ENCODE peak calls at places on chromosomes 11 and 22, in seven cellular contexts. X is neuronal stem cell, Z is mesendoderm, Q is IMR-90, J is H9, O is trophoblast cell, G is mesenchymal stem cell. S is an unnamed sample.

GRCh38 chr22:40651563-40652501 is 15.3 kb upstream of the MRTFA start:
- DNase-seq in Q (peak; percentile 100), G (peak; percentile 100), O (peak; percentile 99), X (no peak), J (peak; percentile 86), Z (peak; percentile 97), S (peak; percentile 58)

GRCh38 chr22:19825904-19826618 is 28.6 kb downstream of the GNB1L start:
- DNase-seq in G (no peak), X (no peak), Q (no peak), Z (no peak), O (no peak), J (no peak), S (no peak)

GRCh38 chr22:26671317-26672059 is 14.1 kb downstream of the MIAT start:
- DNase-seq in J (no peak), Q (no peak), O (no peak), G (no peak), Z (no peak), X (no peak), S (no peak)

GRCh38 chr11:44542372-44542771 is 23.1 kb upstream of the CD82 start:
- DNase-seq in O (peak; percentile 23), Q (no peak), X (no peak), Z (peak; percentile 51), G (no peak), J (no peak), S (no peak)

GRCh38 chr11:78622666-78623065 is 48.0 kb upstream of the NARS2 start:
- DNase-seq in X (no peak), G (no peak), Q (no peak), Z (no peak), O (no peak), J (no peak), S (no peak)

GRCh38 chr22:44572414-44573207 is 74.6 kb upstream of the RTL6 start:
- DNase-seq in Z (no peak), G (no peak), J (no peak), Q (no peak), O (no peak), X (no peak), S (no peak)

GRCh38 chr11:44766112-44766971 is 39.6 kb downstream of the TSPAN18 start:
- DNase-seq in O (no peak), Q (peak; percentile 93), G (peak; percentile 94), X (no peak), Z (peak; percentile 79), J (peak; percentile 22), S (peak; percentile 38)

GRCh38 chr11:133157180-133157579 is 375.1 kb downstream of the OPCML start:
- DNase-seq in O (no peak), Q (no peak), Z (peak; percentile 62), X (no peak), G (no peak), J (peak; percentile 72), S (no peak)

GRCh38 chr11:1498262-1498661 is 11.7 kb upstream of the MOB2 start:
- DNase-seq in J (no peak), O (no peak), Z (no peak), Q (no peak), G (no peak), X (no peak), S (no peak)

GRCh38 chr11:77278595-77279506 is 22.6 kb downstream of the GDPD4 start:
- DNase-seq in G (peak; percentile 24), Z (no peak), O (peak; percentile 7), J (no peak), X (no peak), Q (peak; percentile 70), S (no peak)

GRCh38 chr11:7545611-7546010 is 31.8 kb downstream of the PPFIBP2 start:
- DNase-seq in G (no peak), Q (no peak), Z (no peak), X (no peak), J (no peak), O (no peak), S (no peak)

GRCh38 chr22:24593810-24594568 is 1.1 kb upstream of the LRRC75B start:
- DNase-seq in G (no peak), X (no peak), Q (no peak), Z (no peak), O (no peak), J (no peak), S (no peak)

GRCh38 chr11:47415091-47415854 is 6.9 kb downstream of the SLC39A13 start:
- DNase-seq in J (no peak), X (no peak), Q (no peak), O (no peak), Z (no peak), G (no peak), S (no peak)

GRCh38 chr22:22902247-22902962 is 14.8 kb downstream of the IGLL5 start:
- DNase-seq in G (no peak), X (no peak), Q (no peak), J (no peak), O (no peak), Z (no peak), S (no peak)
- H3K4ac ChIP-seq in G (no peak overlapping the region), X (no peak overlapping the region), Q (no peak overlapping the region), J (no peak overlapping the region), O (no peak overlapping the region), Z (no peak overlapping the region), S (no peak overlapping the region)

GRCh38 chr11:129976371-129976770 is 26.3 kb downstream of the PRDM10 start:
- DNase-seq in G (no peak), Q (no peak), O (no peak), Z (no peak), X (no peak), J (no peak), S (no peak)
- H3K4ac ChIP-seq in G (no peak overlapping the region), Q (no peak overlapping the region), O (no peak overlapping the region), Z (no peak overlapping the region), X (no peak overlapping the region), J (no peak overlapping the region), S (no peak overlapping the region)

GRCh38 chr22:39214006-39214382 is 30.8 kb downstream of the PDGFB start:
- DNase-seq in G (no peak), O (peak; percentile 37), Z (no peak), Q (no peak), X (no peak), J (no peak), S (no peak)

GRCh38 chr22:39215070-39215396 is 29.7 kb downstream of the PDGFB start:
- DNase-seq in G (no peak), Q (no peak), O (no peak), J (no peak), Z (no peak), X (no peak), S (peak; percentile 50)

GRCh38 chr22:39215430-39216142 is 29.2 kb downstream of the PDGFB start:
- DNase-seq in X (no peak), Z (peak; percentile 64), J (peak; percentile 71), O (peak; percentile 28), Q (no peak), G (no peak), S (no peak)

GRCh38 chr22:39214383-39215069 is 30.3 kb downstream of the PDGFB start:
- DNase-seq in Z (peak; percentile 91), Q (peak; percentile 36), G (peak; percentile 20), X (peak; percentile 45), O (peak; percentile 95), J (peak; percentile 82), S (peak; percentile 57)

DNA sequence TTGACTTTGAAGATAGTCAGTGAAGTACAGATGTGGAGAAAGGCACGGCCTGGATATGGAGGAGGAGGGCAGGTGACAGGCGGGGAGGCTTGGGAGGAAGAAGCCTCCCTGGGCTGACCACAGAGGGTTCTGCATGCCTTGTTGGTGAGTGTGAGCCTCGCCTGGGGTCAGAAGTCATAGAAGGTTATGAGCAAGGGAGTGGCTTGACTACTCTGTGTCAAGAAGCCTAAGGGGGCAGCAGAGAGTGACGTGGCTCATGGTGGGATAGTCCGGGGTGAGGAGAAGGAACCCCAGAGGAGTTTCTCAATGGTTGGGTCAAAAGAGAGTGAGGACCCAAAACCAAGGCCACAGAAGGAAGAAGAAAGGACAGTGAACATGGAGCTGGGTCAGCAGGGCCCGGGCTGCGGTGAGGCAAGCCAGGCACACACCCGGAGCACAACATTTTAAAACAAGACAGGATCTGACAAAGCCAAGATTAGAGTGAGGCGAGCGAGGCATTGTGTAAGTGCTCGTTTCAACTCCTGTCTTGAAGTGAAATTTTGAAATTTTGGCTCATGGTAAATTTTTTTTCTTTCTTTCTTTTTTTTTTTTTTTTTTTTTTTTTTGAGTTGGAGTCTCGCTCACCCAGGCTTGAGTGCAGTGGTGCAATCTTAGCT is 31.9 kb downstream of the PDGFB start:
- DNase-seq in O (peak; percentile 96), G (peak; percentile 68), X (no peak), Q (no peak), Z (peak; percentile 85), J (peak; percentile 73), S (peak; percentile 52)
- H3K4ac ChIP-seq in O (peak overlapping the region; percentile 53), G (no peak overlapping the region), X (no peak overlapping the region), Q (no peak overlapping the region), Z (no peak overlapping the region), J (no peak overlapping the region), S (no peak overlapping the region)

GRCh38 chr11:81647374-81647773 is 1086.3 kb downstream of the FAM181B start:
- DNase-seq in G (no peak), Q (no peak), O (no peak), Z (no peak), J (no peak), X (no peak), S (no peak)

DNA sequence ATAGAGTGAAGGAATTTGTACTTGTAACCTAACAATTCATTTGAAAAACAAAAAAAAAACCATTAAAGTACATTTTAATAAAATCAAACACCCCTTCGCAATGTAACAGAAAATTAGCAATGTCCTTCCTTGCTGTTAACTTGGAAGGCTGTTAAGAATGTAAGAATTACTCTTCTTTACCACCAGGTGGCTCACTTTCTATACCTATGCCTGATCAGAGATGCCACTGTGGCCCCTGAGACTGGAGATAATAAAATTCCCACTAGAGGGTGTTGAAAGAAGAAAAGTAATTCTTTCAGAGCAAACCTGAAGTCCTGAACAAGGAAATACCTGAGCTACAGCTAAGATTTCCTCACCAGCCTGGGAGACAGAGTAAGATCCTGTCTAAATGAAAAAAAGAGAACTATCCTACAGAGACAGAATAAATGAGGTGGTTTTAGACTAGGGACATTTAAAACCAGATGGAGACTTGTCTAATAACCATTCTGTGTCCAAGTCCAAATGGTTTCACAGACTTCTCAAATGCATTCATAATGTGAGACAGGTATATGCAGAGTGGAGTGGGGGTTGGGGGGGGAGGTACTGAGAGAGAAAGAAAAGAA is 1089.3 kb downstream of the FAM181B start:
- DNase-seq in X (peak; percentile 27), Z (peak; percentile 88), J (peak; percentile 53), O (peak; percentile 53), Q (peak; percentile 23), G (peak; percentile 37), S (no peak)
- H3K4ac ChIP-seq in X (no peak overlapping the region), Z (no peak overlapping the region), J (no peak overlapping the region), O (no peak overlapping the region), Q (no peak overlapping the region), G (no peak overlapping the region), S (no peak overlapping the region)

GRCh38 chr22:37113757-37114156 is 4.2 kb upstream of the TMPRSS6 start:
- DNase-seq in O (peak; percentile 10), G (no peak), X (no peak), J (no peak), Q (no peak), Z (peak; percentile 49), S (no peak)

GRCh38 chr22:37112084-37112728 is 2.7 kb upstream of the TMPRSS6 start:
- DNase-seq in Q (no peak), O (peak; percentile 6), Z (no peak), J (no peak), G (no peak), X (no peak), S (no peak)

GRCh38 chr22:37118083-37118482 is 8.6 kb upstream of the TMPRSS6 start:
- DNase-seq in Q (no peak), G (no peak), J (no peak), X (no peak), O (no peak), Z (no peak), S (no peak)

GRCh38 chr22:37117092-37117491 is 7.6 kb upstream of the TMPRSS6 start:
- DNase-seq in Q (no peak), G (no peak), J (no peak), O (peak; percentile 18), X (no peak), Z (no peak), S (no peak)

GRCh38 chr22:37115032-37115431 is 5.5 kb upstream of the TMPRSS6 start:
- DNase-seq in Z (peak; percentile 30), J (no peak), O (peak; percentile 4), Q (no peak), X (no peak), G (no peak), S (no peak)
- H3K4ac ChIP-seq in Z (no peak overlapping the region), J (no peak overlapping the region), O (no peak overlapping the region), Q (no peak overlapping the region), X (no peak overlapping the region), G (no peak overlapping the region), S (no peak overlapping the region)